ENCODE peak calls at places on chromosomes 3 and 15, in ten cellular contexts. W is astrocyte of the spinal cord; I is glutamatergic neuron; E is heart right ventricle; T is EL; Y is activated naive CD4-positive, alpha-beta T cell treated with anti-CD3 and anti-CD28 coated beads, Interleukin-2, amount 10 ng/mL, durations not matched to agents 7 days and 5 days; F is IMR-90; U is omental fat pad; S is activated CD4-positive, alpha-beta T cell treated with anti-CD3 and anti-CD28 coated beads, Interleukin-2, amount 10 ng/mL, durations not matched to agents 7 days and 5 days; Z is esophagus squamous epithelium. X is an unnamed sample.
A peak's percentile ranks its signal among the peaks of the same experiment; 100 is the strongest.

GRCh38 chr3:195003893-195004289 is 267.1 kb downstream of the XXYLT1 start:
- DNase-seq in W (no peak), I (no peak), E (no peak), T (no peak), Y (no peak), F (no peak), U (no peak), S (no peak), Z (no peak), X (no peak)

GRCh38 chr3:108221403-108221802 is 821 bp downstream of the IFT57 start:
- DNase-seq in W (no peak), I (no peak), E (no peak), T (peak; percentile 2), Y (no peak), F (no peak), U (no peak), S (no peak), Z (no peak), X (peak; percentile 10)

GRCh38 chr15:40285151-40285898 is 2.5 kb upstream of the ANKRD63 start:
- DNase-seq in W (peak; percentile 29), I (no peak), E (no peak), T (no peak), Y (no peak), F (no peak), U (no peak), S (no peak), Z (no peak), X (no peak)

GRCh38 chr3:72738752-72739520 is 109.3 kb downstream of the SHQ1 start:
- DNase-seq in W (no peak), I (peak; percentile 66), E (no peak), T (peak; percentile 30), Y (peak; percentile 80), F (no peak), U (no peak), S (peak; percentile 72), Z (no peak), X (no peak)

GRCh38 chr3:42688487-42689420 is 3.4 kb downstream of the KLHL40 start:
- DNase-seq in W (no peak), I (no peak), E (no peak), T (no peak), Y (no peak), F (no peak), U (no peak), S (no peak), Z (no peak), X (no peak)

GRCh38 chr3:26921054-26921453 is 298.5 kb downstream of the LRRC3B start:
- DNase-seq in W (no peak), I (no peak), E (no peak), T (no peak), Y (no peak), F (no peak), U (no peak), S (no peak), Z (no peak), X (no peak)

GRCh38 chr3:187838016-187838535 is 92.8 kb upstream of the BCL6 start:
- DNase-seq in W (no peak), I (no peak), E (no peak), T (peak; percentile 21), Y (no peak), F (no peak), U (no peak), S (no peak), Z (no peak), X (no peak)

GRCh38 chr3:45682311-45682710 is 6.9 kb upstream of the SACM1L start:
- DNase-seq in W (no peak), I (no peak), E (no peak), T (no peak), Y (no peak), F (no peak), U (no peak), S (no peak), Z (no peak), X (no peak)

GRCh38 chr15:25527118-25527517 is 88.3 kb upstream of the UBE3A start:
- DNase-seq in W (no peak), I (no peak), E (no peak), T (no peak), Y (no peak), F (no peak), U (no peak), S (no peak), Z (no peak), X (peak; percentile 69)

X was measured in HT1080.